ENCODE peak calls at places on chromosomes 7 and 10, in four cellular contexts. One of them, this sample, is unnamed.

GRCh38 chr7:128713794-128714193 is 25.4 kb upstream of the CALU start:
- DNase-seq in GM12878: no peak
- DNase-seq in WTC11: no peak
- DNase-seq in K562: no peak
- DNase-seq in this sample: no peak

GRCh38 chr7:2296830-2297229 is 17.4 kb downstream of the SNX8 start:
- DNase-seq in WTC11: no peak
- DNase-seq in GM12878: no peak
- DNase-seq in K562: no peak
- DNase-seq in this sample: no peak

GRCh38 chr7:136523581-136523980 is 344.9 kb upstream of the CHRM2 start:
- DNase-seq in WTC11: no peak
- DNase-seq in K562: no peak
- DNase-seq in GM12878: no peak
- DNase-seq in this sample: no peak

GRCh38 chr10:133249094-133249780 is 11.6 kb downstream of the VENTX start:
- DNase-seq in K562: no peak
- DNase-seq in GM12878: no peak
- DNase-seq in WTC11: no peak
- DNase-seq in this sample: no peak

GRCh38 chr10:48363617-48364355 is 57.3 kb downstream of the MAPK8 start:
- DNase-seq in WTC11: no peak
- DNase-seq in GM12878: peak; percentile 51
- DNase-seq in K562: peak; percentile 88
- DNase-seq in this sample: peak; percentile 70

GRCh38 chr10:30662809-30663208 is 33.3 kb upstream of the LYZL2 start:
- DNase-seq in GM12878: no peak
- DNase-seq in WTC11: no peak
- DNase-seq in K562: no peak
- DNase-seq in this sample: no peak

GRCh38 chr10:22536620-22537019 is 177.8 kb downstream of the PIP4K2A start:
- DNase-seq in K562: no peak
- DNase-seq in WTC11: no peak
- DNase-seq in GM12878: no peak
- DNase-seq in this sample: no peak

GRCh38 chr7:151817315-151817690 is 59.6 kb downstream of the PRKAG2 start:
- DNase-seq in GM12878: no peak
- DNase-seq in WTC11: no peak
- DNase-seq in K562: no peak
- DNase-seq in this sample: no peak

GRCh38 chr10:132350946-132351345 is 19.0 kb downstream of the LRRC27 start:
- DNase-seq in K562: no peak
- DNase-seq in GM12878: no peak
- DNase-seq in WTC11: no peak
- DNase-seq in this sample: no peak

GRCh38 chr10:127148066-127148932 is 48.1 kb downstream of the INSYN2A start:
- DNase-seq in K562: no peak
- DNase-seq in WTC11: no peak
- DNase-seq in GM12878: no peak
- DNase-seq in this sample: no peak

GRCh38 chr10:35384265-35384868 is 48.1 kb downstream of the CCNY start:
- DNase-seq in K562: no peak
- DNase-seq in GM12878: no peak
- DNase-seq in WTC11: no peak
- DNase-seq in this sample: no peak

GRCh38 chr7:36303202-36304098 is 86.2 kb upstream of the ANLN start:
- DNase-seq in K562: no peak
- DNase-seq in GM12878: no peak
- DNase-seq in WTC11: no peak
- DNase-seq in this sample: peak; percentile 59

GRCh38 chr10:111498560-111498959 is 421.7 kb downstream of the ADRA2A start:
- DNase-seq in WTC11: no peak
- DNase-seq in K562: no peak
- DNase-seq in GM12878: no peak
- DNase-seq in this sample: no peak

GRCh38 chr7:133674079-133674478 is 421.2 kb downstream of the EXOC4 start:
- DNase-seq in WTC11: no peak
- DNase-seq in GM12878: no peak
- DNase-seq in K562: no peak
- DNase-seq in this sample: no peak

GRCh38 chr10:131732631-131733127 is 168.1 kb upstream of the PPP2R2D start:
- DNase-seq in GM12878: no peak
- DNase-seq in K562: no peak
- DNase-seq in WTC11: no peak
- DNase-seq in this sample: peak; percentile 16

GRCh38 chr7:70893422-70893821 is 238.5 kb upstream of the GALNT17 start:
- DNase-seq in WTC11: no peak
- DNase-seq in K562: peak; percentile 32
- DNase-seq in GM12878: no peak
- DNase-seq in this sample: no peak

GRCh38 chr10:29955308-29955935 is 104.0 kb downstream of the JCAD start:
- DNase-seq in K562: no peak
- DNase-seq in GM12878: no peak
- DNase-seq in WTC11: no peak
- DNase-seq in this sample: no peak

GRCh38 chr10:11397980-11398580 is 213.4 kb downstream of the USP6NL start:
- DNase-seq in WTC11: no peak
- DNase-seq in GM12878: no peak
- DNase-seq in K562: no peak
- DNase-seq in this sample: no peak

GRCh38 chr10:11396311-11396960 is 215.0 kb downstream of the USP6NL start:
- DNase-seq in GM12878: no peak
- DNase-seq in K562: no peak
- DNase-seq in WTC11: no peak
- DNase-seq in this sample: no peak

GRCh38 chr10:11395581-11396310 is 215.7 kb downstream of the USP6NL start:
- DNase-seq in K562: no peak
- DNase-seq in WTC11: no peak
- DNase-seq in GM12878: no peak
- DNase-seq in this sample: no peak

GRCh38 chr10:11397566-11397965 is 213.9 kb downstream of the USP6NL start:
- DNase-seq in K562: no peak
- DNase-seq in WTC11: no peak
- DNase-seq in GM12878: no peak
- DNase-seq in this sample: no peak

DNA sequence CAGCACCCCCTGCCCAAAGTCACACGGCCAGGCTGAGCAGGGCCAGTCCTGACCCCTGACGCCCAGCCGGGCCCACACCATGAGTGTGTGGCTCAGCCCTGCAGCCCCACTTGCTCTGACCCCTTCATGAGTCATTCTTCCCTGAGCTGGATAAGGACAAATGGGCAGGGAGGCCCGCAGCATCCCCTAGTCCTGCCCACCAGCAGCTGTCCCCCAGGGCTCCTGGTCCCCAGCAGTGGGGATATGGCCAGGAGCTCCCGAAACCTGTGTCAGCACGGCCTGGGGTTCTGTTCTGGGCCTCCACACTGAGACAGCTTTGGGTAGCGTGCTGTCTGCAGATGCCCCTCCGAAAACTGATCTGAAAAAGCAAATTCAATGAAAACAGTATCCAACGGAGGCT is 214.4 kb downstream of the USP6NL start:
- DNase-seq in WTC11: no peak
- DNase-seq in K562: no peak
- DNase-seq in GM12878: no peak
- DNase-seq in this sample: no peak
- TF ChIP-seq CREM in WTC11: no peak
- TF ChIP-seq CREM in K562: no peak
- TF ChIP-seq CREM in GM12878: no peak
- TF ChIP-seq CREM in this sample: no peak

GRCh38 chr10:1044964-1045363 is 4.0 kb downstream of the IDI1 start:
- DNase-seq in GM12878: no peak
- DNase-seq in K562: no peak
- DNase-seq in WTC11: no peak
- DNase-seq in this sample: no peak
- TF ChIP-seq CREM in GM12878: no peak
- TF ChIP-seq CREM in K562: no peak
- TF ChIP-seq CREM in WTC11: no peak
- TF ChIP-seq CREM in this sample: no peak

GRCh38 chr10:119281581-119282071 is 74.3 kb downstream of the GRK5 start:
- DNase-seq in GM12878: no peak
- DNase-seq in K562: no peak
- DNase-seq in WTC11: no peak
- DNase-seq in this sample: no peak
- TF ChIP-seq CREM in GM12878: no peak
- TF ChIP-seq CREM in K562: no peak
- TF ChIP-seq CREM in WTC11: no peak
- TF ChIP-seq CREM in this sample: no peak

GRCh38 chr10:77925410-77925794 is 1.2 kb downstream of the DLG5 start:
- DNase-seq in K562: no peak
- DNase-seq in WTC11: no peak
- DNase-seq in GM12878: no peak
- DNase-seq in this sample: no peak

GRCh38 chr10:77926566-77927342 is at the start of gene DLG5:
- DNase-seq in K562: peak; percentile 80
- DNase-seq in WTC11: peak; percentile 44
- DNase-seq in GM12878: no peak
- DNase-seq in this sample: no peak

GRCh38 chr10:77927343-77928256 is 1.0 kb upstream of the DLG5 start:
- DNase-seq in K562: no peak
- DNase-seq in WTC11: no peak
- DNase-seq in GM12878: no peak
- DNase-seq in this sample: no peak

GRCh38 chr10:77922551-77923179 is 3.9 kb downstream of the DLG5 start:
- DNase-seq in K562: no peak
- DNase-seq in WTC11: no peak
- DNase-seq in GM12878: no peak
- DNase-seq in this sample: no peak

GRCh38 chr10:77925795-77926565 is 575 bp downstream of the DLG5 start:
- DNase-seq in GM12878: no peak
- DNase-seq in WTC11: peak; percentile 67
- DNase-seq in K562: peak; percentile 69
- DNase-seq in this sample: no peak
- TF ChIP-seq CREM in GM12878: no peak
- TF ChIP-seq CREM in WTC11: no peak
- TF ChIP-seq CREM in K562: no peak
- TF ChIP-seq CREM in this sample: no peak

GRCh38 chr7:46492460-46492859 is 571.4 kb upstream of the IGFBP3 start:
- DNase-seq in WTC11: no peak
- DNase-seq in K562: no peak
- DNase-seq in GM12878: no peak
- DNase-seq in this sample: no peak

GRCh38 chr7:46490406-46490805 is 569.3 kb upstream of the IGFBP3 start:
- DNase-seq in WTC11: no peak
- DNase-seq in GM12878: no peak
- DNase-seq in K562: no peak
- DNase-seq in this sample: no peak

GRCh38 chr7:46494441-46494840 is 573.4 kb upstream of the IGFBP3 start:
- DNase-seq in K562: no peak
- DNase-seq in WTC11: no peak
- DNase-seq in GM12878: no peak
- DNase-seq in this sample: no peak

GRCh38 chr7:46494026-46494425 is 573.0 kb upstream of the IGFBP3 start:
- DNase-seq in K562: no peak
- DNase-seq in WTC11: no peak
- DNase-seq in GM12878: no peak
- DNase-seq in this sample: no peak

DNA sequence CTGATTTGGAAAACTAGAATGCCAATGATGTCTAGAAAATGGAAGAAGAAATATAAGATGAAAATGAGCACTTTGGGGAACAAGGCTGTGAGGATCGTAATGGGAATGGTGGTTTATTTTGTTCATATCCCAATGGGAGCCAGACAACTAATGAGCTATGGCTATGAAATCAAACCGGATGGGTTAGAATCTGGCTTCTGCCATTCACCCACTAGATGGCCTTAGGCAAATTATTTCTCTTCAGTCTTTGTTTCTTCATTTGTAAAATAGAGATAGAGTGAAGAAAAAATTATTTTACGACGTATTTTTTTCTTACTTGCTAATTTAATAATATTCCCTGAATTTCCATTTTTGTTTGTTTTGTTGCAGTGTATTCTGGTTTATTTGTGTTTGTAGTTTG is 572.1 kb upstream of the IGFBP3 start:
- DNase-seq in K562: no peak
- DNase-seq in WTC11: no peak
- DNase-seq in GM12878: no peak
- DNase-seq in this sample: no peak
- TF ChIP-seq CREM in K562: no peak
- TF ChIP-seq CREM in WTC11: no peak
- TF ChIP-seq CREM in GM12878: no peak
- TF ChIP-seq CREM in this sample: no peak

DNA sequence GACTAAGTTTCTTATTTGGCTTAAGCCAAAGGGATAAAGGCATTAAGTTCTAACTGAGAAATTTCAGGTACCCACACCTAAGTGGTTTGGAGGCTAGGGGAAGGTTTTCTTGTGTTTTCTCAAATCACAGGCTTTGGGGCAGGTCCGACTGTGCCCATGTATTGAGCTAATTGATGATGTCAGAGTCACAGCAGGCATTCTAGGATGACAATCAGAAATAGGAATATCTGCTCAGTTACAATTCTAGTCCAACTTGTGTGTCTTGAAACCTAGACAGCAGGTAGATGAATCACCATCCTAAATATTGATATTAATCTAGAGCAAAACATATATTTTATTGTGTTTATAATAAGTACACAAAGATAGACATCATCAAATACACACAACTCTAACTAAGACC is 2.3 kb upstream of the FHIP2A start:
- DNase-seq in WTC11: no peak
- DNase-seq in GM12878: no peak
- DNase-seq in K562: no peak
- DNase-seq in this sample: no peak
- TF ChIP-seq CREM in WTC11: no peak
- TF ChIP-seq CREM in GM12878: no peak
- TF ChIP-seq CREM in K562: no peak
- TF ChIP-seq CREM in this sample: no peak

GRCh38 chr7:73838642-73839041 is 3.7 kb downstream of the METTL27 start:
- DNase-seq in GM12878: no peak
- DNase-seq in K562: no peak
- DNase-seq in WTC11: no peak
- DNase-seq in this sample: no peak
- TF ChIP-seq CREM in GM12878: no peak
- TF ChIP-seq CREM in K562: no peak
- TF ChIP-seq CREM in WTC11: no peak
- TF ChIP-seq CREM in this sample: no peak

GRCh38 chr7:109842386-109842785 is 1248.5 kb upstream of the LRRN3 start:
- DNase-seq in WTC11: no peak
- DNase-seq in GM12878: no peak
- DNase-seq in K562: no peak
- DNase-seq in this sample: no peak

GRCh38 chr7:109844362-109844761 is 1246.6 kb upstream of the LRRN3 start:
- DNase-seq in K562: no peak
- DNase-seq in GM12878: no peak
- DNase-seq in WTC11: no peak
- DNase-seq in this sample: peak; percentile 5
- TF ChIP-seq CREM in K562: no peak
- TF ChIP-seq CREM in GM12878: no peak
- TF ChIP-seq CREM in WTC11: no peak
- TF ChIP-seq CREM in this sample: no peak

DNA sequence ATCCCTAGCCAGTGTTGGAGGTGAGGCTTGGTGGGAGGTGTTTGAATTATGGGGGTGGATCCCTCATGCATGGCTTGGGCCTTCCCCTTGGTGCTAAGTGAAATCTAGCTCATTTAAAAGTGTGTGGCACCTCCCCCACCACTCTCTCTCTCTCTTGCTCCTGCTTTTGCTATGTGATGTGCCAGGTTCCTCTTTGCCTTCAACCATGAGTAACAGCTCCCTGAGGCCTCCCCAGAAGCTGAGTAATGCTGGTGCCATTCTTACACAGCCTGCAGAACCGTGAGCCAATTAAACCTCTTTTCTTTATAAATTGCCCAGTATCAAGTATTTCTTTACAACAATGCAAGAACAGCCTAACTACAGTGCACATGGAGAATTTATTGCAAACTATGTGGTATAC is 188.8 kb upstream of the POT1 start:
- DNase-seq in K562: no peak
- DNase-seq in GM12878: no peak
- DNase-seq in WTC11: no peak
- DNase-seq in this sample: no peak
- TF ChIP-seq CREM in K562: no peak
- TF ChIP-seq CREM in GM12878: no peak
- TF ChIP-seq CREM in WTC11: no peak
- TF ChIP-seq CREM in this sample: no peak